ENCODE peak calls at places on chromosome 5, in nine cellular contexts. H is ovary, P is uterus, J is hepatocyte, B is IMR-90, V is upper lobe of left lung, R is PC-9, Q is mammary epithelial cell, Z is right cardiac atrium. F is an unnamed sample.

GRCh38 chr5:38640012-38640395 is 83.6 kb upstream of the LIFR start:
- DNase-seq in H (no peak), P (no peak), J (peak; percentile 42), B (peak; percentile 24), V (no peak), R (peak; percentile 33), Q (no peak), Z (no peak), F (no peak)

GRCh38 chr5:65943771-65944170 is 17.4 kb downstream of the ERBIN start:
- DNase-seq in H (no peak), P (no peak), J (no peak), B (no peak), V (no peak), R (no peak), Q (no peak), Z (no peak), F (no peak)

GRCh38 chr5:77152441-77152840 is 58.0 kb upstream of the PDE8B start:
- DNase-seq in H (no peak), P (no peak), J (no peak), B (no peak), V (peak; percentile 27), R (no peak), Q (no peak), Z (no peak), F (no peak)

GRCh38 chr5:136052692-136053335 is 24.0 kb downstream of the TGFBI start:
- DNase-seq in H (no peak), P (no peak), J (no peak), B (no peak), V (no peak), R (no peak), Q (no peak), Z (no peak), F (no peak)

GRCh38 chr5:73901045-73901444 is 275.0 kb downstream of the ARHGEF28 start:
- DNase-seq in H (no peak), P (peak; percentile 40), J (peak; percentile 35), B (peak; percentile 86), V (no peak), R (peak; percentile 60), Q (peak; percentile 94), Z (no peak), F (peak; percentile 50)

GRCh38 chr5:167511276-167511675 is 780.2 kb upstream of the WWC1 start:
- DNase-seq in H (no peak), P (no peak), J (no peak), B (no peak), V (no peak), R (no peak), Q (no peak), Z (no peak), F (no peak)

GRCh38 chr5:76855961-76856360 is 6.1 kb downstream of the S100Z start:
- DNase-seq in H (no peak), P (no peak), J (no peak), B (no peak), V (no peak), R (no peak), Q (no peak), Z (no peak), F (no peak)

GRCh38 chr5:116859666-116860320 is 285.2 kb upstream of the SEMA6A start:
- DNase-seq in H (no peak), P (no peak), J (no peak), B (no peak), V (no peak), R (no peak), Q (no peak), Z (no peak), F (no peak)

GRCh38 chr5:82879089-82879488 is 198.1 kb downstream of the TMEM167A start:
- DNase-seq in H (no peak), P (no peak), J (no peak), B (no peak), V (no peak), R (no peak), Q (no peak), Z (no peak), F (no peak)

GRCh38 chr5:82885657-82886389 is 191.4 kb downstream of the TMEM167A start:
- DNase-seq in H (no peak), P (no peak), J (peak; percentile 7), B (peak; percentile 20), V (no peak), R (no peak), Q (peak; percentile 21), Z (no peak), F (no peak)

GRCh38 chr5:82881571-82882200 is 195.5 kb downstream of the TMEM167A start:
- DNase-seq in H (no peak), P (no peak), J (no peak), B (no peak), V (no peak), R (no peak), Q (no peak), Z (no peak), F (no peak)

GRCh38 chr5:82884821-82885471 is 192.2 kb downstream of the TMEM167A start:
- DNase-seq in H (no peak), P (no peak), J (no peak), B (no peak), V (no peak), R (no peak), Q (no peak), Z (no peak), F (no peak)

DNA sequence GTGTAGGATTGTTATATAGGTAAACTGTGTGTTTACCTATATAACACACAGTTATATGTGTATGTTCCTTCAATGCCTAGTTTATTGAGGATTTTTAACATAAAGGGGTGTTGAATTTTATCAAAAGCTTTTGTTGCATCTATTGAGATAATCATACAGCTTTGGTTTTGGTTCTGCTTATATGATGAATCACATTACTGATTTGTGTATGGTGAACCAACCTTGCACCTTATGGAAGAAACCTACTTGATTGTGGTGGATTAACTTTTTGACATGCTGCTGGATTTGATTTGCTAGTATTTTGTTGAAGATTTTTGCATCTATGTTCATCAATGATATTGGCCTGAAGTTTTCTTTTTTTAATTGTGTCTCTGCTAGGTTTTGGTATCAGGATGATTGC is 194.9 kb downstream of the TMEM167A start:
- DNase-seq in H (no peak), P (no peak), J (no peak), B (no peak), V (no peak), R (no peak), Q (no peak), Z (no peak), F (no peak)
- H3K27me3 ChIP-seq in H (no peaks in the 10 kb centered on the region), P (no peaks in the 10 kb centered on the region), J (no peaks in the 10 kb centered on the region), B (no peaks in the 10 kb centered on the region), V (no peaks in the 10 kb centered on the region), R (no peaks in the 10 kb centered on the region), Q (peaks cover 4% of the 10 kb centered on the region), Z (no peaks in the 10 kb centered on the region), F (no peaks in the 10 kb centered on the region)

GRCh38 chr5:179679014-179679674 is 1.7 kb downstream of the CBY3 start:
- DNase-seq in H (peak; percentile 89), P (peak; percentile 77), J (peak; percentile 36), B (peak; percentile 40), V (peak; percentile 92), R (no peak), Q (peak; percentile 37), Z (peak; percentile 83), F (peak; percentile 20)

GRCh38 chr5:179680780-179681411 is at the start of gene CBY3:
- DNase-seq in H (no peak), P (no peak), J (no peak), B (peak; percentile 45), V (no peak), R (peak; percentile 33), Q (no peak), Z (no peak), F (no peak)

GRCh38 chr5:179678238-179679013 is 2.4 kb downstream of the CBY3 start:
- DNase-seq in H (peak; percentile 98), P (peak; percentile 95), J (peak; percentile 99), B (peak; percentile 93), V (peak; percentile 99), R (peak; percentile 94), Q (peak; percentile 90), Z (peak; percentile 97), F (peak; percentile 85)

DNA sequence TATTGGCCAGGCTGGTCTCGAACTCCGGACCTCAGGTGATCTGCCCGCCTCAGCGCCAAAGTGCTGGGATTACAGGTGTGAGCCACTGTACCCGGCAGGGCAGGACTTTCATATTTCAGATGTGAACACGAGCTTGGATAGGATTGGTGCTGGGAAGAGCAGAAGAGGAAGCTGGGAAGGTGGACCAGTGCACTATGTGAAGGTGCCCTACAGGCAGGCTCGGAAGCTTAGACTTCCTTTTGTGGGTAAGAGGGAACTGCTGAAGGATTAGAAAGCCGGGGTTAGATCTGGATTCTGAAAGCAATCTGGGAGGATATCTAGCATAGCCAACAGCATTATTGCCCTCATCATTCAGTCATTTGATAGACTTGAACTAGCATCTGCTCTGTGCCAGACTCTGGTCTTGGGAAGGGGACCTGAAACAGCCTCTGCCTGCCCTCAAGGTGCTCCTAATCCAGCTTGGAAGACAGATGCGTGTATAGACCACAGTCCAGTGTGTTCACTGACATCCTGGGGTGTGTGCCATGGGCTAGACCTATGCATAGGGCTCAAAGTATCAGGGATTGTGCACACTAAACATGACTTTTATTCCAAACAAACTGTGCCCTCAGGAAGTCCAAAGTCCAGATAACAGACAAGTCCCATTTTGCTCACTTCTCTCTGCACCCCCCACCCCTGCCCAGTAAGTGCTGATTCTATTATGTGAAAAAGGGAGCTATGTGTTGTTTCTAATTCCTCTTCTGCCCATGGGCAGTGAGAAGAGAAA is 637 bp downstream of the CBY3 start:
- DNase-seq in H (no peak), P (no peak), J (peak; percentile 23), B (no peak), V (no peak), R (no peak), Q (no peak), Z (no peak), F (no peak)
- H3K4me1 ChIP-seq in H (peaks cover 6% of the 10 kb centered on the region), P (no peaks in the 10 kb centered on the region), J (peaks cover 12% of the 10 kb centered on the region), B (peaks cover 4% of the 10 kb centered on the region), V (peaks cover 20% of the 10 kb centered on the region), R (peaks cover 31% of the 10 kb centered on the region), Q (peaks cover 12% of the 10 kb centered on the region), Z (peaks cover 7% of the 10 kb centered on the region), F (peaks cover 4% of the 10 kb centered on the region)

DNA sequence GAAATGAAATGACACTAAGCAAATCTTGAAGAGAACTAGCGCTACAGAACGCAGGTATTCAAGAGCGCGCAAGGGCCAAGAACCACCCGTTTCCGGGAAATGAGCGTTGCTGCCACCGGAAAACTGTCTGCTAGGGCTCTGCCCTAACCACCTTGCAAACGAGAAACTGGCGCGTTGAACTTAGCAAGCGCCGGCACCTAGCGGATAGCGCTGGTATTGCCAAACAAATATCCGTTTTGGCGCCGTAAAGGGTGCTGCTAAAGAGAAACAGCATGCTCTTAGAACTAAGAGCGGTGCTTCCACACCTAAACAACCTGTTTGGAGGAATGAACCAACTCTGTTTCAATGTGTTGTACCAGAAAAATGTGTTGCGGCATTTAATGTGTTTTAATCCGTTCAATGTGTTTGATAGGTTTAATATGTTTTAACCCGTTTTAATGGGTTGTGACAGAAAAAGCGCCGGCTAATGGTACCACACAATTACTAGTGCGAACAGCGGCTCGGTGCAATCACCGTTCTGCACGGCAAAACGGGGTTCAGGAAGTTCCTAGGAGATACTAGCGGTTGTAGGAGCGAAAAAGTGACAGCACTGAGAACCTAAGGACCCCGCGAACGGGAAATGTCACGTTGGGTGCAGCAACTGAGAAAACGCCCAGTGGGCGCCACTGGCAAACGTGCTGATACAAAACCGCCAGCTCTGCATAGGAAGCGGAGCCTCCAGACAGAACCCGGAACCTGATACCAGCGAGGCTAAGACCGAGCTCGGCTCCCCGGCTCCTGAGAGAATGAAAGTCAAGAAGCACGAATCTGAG is at the start of gene ANXA2R:
- DNase-seq in H (peak; percentile 82), P (peak; percentile 83), J (peak; percentile 95), B (peak; percentile 97), V (no peak), R (peak; percentile 97), Q (no peak), Z (peak; percentile 84), F (peak; percentile 85)
- H3K27me3 ChIP-seq in H (no peaks in the 10 kb centered on the region), P (no peaks in the 10 kb centered on the region), J (peaks cover 17% of the 10 kb centered on the region), B (no peaks in the 10 kb centered on the region), V (no peaks in the 10 kb centered on the region), R (no peaks in the 10 kb centered on the region), Q (no peaks in the 10 kb centered on the region), Z (no peaks in the 10 kb centered on the region), F (no peaks in the 10 kb centered on the region)

GRCh38 chr5:41772071-41772470 is 98.2 kb downstream of the OXCT1 start:
- DNase-seq in H (no peak), P (no peak), J (no peak), B (peak; percentile 40), V (no peak), R (no peak), Q (no peak), Z (no peak), F (no peak)

GRCh38 chr5:41776435-41776834 is 93.8 kb downstream of the OXCT1 start:
- DNase-seq in H (no peak), P (no peak), J (no peak), B (peak; percentile 76), V (no peak), R (no peak), Q (no peak), Z (no peak), F (no peak)

GRCh38 chr5:41770799-41771198 is 99.4 kb downstream of the OXCT1 start:
- DNase-seq in H (no peak), P (no peak), J (no peak), B (no peak), V (no peak), R (no peak), Q (no peak), Z (no peak), F (no peak)

GRCh38 chr5:41773799-41774198 is 96.4 kb downstream of the OXCT1 start:
- DNase-seq in H (no peak), P (no peak), J (no peak), B (no peak), V (no peak), R (no peak), Q (no peak), Z (no peak), F (no peak)

DNA sequence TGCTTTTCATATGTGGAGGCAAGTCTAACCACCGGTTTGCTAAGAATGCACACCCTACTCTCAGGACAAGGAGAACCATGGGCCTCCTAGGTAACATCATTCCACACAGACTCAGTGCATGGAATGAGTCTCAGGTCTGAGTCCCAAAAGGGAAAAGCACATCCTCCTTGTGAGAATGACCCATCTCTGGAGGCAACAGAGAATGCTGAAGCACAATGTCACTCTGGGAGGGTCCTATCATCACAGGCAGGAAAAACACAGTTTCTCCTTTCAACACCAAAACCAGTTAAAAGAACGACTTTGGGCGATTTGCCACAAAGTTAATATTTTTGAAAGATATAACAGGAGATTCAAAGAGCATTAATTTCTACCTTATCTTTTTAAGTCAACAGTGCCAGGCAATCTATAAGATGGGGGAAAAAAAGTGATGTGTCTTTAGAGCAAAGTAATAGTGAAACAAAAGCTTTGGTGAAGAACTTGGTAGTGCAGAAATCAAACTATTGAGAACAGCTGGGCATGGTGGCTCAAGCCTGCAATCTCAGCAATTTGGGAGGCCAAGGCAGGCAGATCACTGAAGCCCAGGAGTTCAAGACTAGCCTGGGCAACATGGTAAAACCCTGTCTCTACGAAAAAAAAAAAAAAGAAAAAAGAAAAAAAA is 97.3 kb downstream of the OXCT1 start:
- DNase-seq in H (no peak), P (no peak), J (no peak), B (peak; percentile 62), V (no peak), R (no peak), Q (no peak), Z (no peak), F (no peak)
- H3K4me1 ChIP-seq in H (peaks cover 5% of the 10 kb centered on the region), P (no peaks in the 10 kb centered on the region), J (no peaks in the 10 kb centered on the region), B (peaks cover 7% of the 10 kb centered on the region), V (no peaks in the 10 kb centered on the region), R (no peaks in the 10 kb centered on the region), Q (no peaks in the 10 kb centered on the region), Z (peaks cover 5% of the 10 kb centered on the region), F (no peaks in the 10 kb centered on the region)